ENCODE peak calls at places on chromosomes 4 and X, in five cellular contexts. K is K562, W is GM12878, R is H1, E is HCT116. A is an unnamed sample.

GRCh38 chrX:154714925-154715324 is 36.0 kb downstream of the GAB3 start:
- DNase-seq in K (peak; percentile 57), W (no peak), R (peak; percentile 53), E (peak; percentile 23), A (peak; percentile 12)

GRCh38 chr4:4245172-4245571 is 2.9 kb downstream of the TMEM128 start:
- DNase-seq in K (no peak), W (no peak), R (no peak), E (no peak), A (no peak)

GRCh38 chr4:76407440-76408119 is 13.4 kb downstream of the CCDC158 start:
- DNase-seq in K (no peak), W (no peak), R (no peak), E (no peak), A (no peak)

GRCh38 chr4:158043971-158044618 is 128.7 kb downstream of the GASK1B start:
- DNase-seq in K (no peak), W (no peak), R (no peak), E (no peak), A (no peak)

GRCh38 chrX:154730271-154730883 is 20.5 kb downstream of the GAB3 start:
- DNase-seq in K (no peak), W (no peak), R (no peak), E (no peak), A (no peak)

GRCh38 chr4:149845643-149846208 is 30.1 kb upstream of the IQCM start:
- DNase-seq in K (no peak), W (no peak), R (no peak), E (no peak), A (no peak)

GRCh38 chr4:1655676-1656075 is 28.4 kb downstream of the FAM53A start:
- DNase-seq in K (no peak), W (no peak), R (no peak), E (no peak), A (no peak)

GRCh38 chrX:115533485-115533884 is 27.5 kb upstream of the PLS3 start:
- DNase-seq in K (no peak), W (no peak), R (no peak), E (no peak), A (no peak)

GRCh38 chrX:34559325-34559724 is 97.8 kb downstream of the TMEM47 start:
- DNase-seq in K (no peak), W (no peak), R (peak; percentile 50), E (no peak), A (no peak)

GRCh38 chrX:136318895-136319597 is 18.3 kb downstream of the ADGRG4 start:
- DNase-seq in K (no peak), W (no peak), R (no peak), E (no peak), A (no peak)

GRCh38 chrX:17377795-17378194 is 2.8 kb downstream of the NHS start:
- DNase-seq in K (no peak), W (no peak), R (no peak), E (no peak), A (no peak)

GRCh38 chrX:69203367-69204037 is 38.2 kb upstream of the PJA1 start:
- DNase-seq in K (no peak), W (no peak), R (no peak), E (no peak), A (no peak)

GRCh38 chr4:145480257-145480656 is 1.4 kb upstream of the SMAD1 start:
- DNase-seq in K (no peak), W (no peak), R (no peak), E (no peak), A (no peak)

GRCh38 chr4:3296651-3297050 is 3.8 kb downstream of the RGS12 start:
- DNase-seq in K (no peak), W (no peak), R (no peak), E (no peak), A (no peak)

GRCh38 chrX:80022363-80023031 is 7.9 kb downstream of the TBX22 start:
- DNase-seq in K (no peak), W (no peak), R (peak; percentile 52), E (no peak), A (no peak)

GRCh38 chr4:141047228-141047884 is 85.9 kb downstream of the RNF150 start:
- DNase-seq in K (no peak), W (no peak), R (no peak), E (no peak), A (no peak)

GRCh38 chr4:55440786-55441185 is 45.0 kb downstream of the TMEM165 start:
- DNase-seq in K (no peak), W (peak; percentile 1), R (no peak), E (no peak), A (no peak)

GRCh38 chrX:17848545-17849265 is 12.4 kb downstream of the RAI2 start:
- DNase-seq in K (no peak), W (no peak), R (no peak), E (no peak), A (no peak)

GRCh38 chr4:156999175-156999517 is 27.5 kb upstream of the PDGFC start:
- DNase-seq in K (no peak), W (no peak), R (no peak), E (peak; percentile 87), A (peak; percentile 79)

GRCh38 chr4:26028133-26028792 is 114.2 kb downstream of the SMIM20 start:
- DNase-seq in K (no peak), W (no peak), R (peak; percentile 62), E (no peak), A (no peak)

DNA sequence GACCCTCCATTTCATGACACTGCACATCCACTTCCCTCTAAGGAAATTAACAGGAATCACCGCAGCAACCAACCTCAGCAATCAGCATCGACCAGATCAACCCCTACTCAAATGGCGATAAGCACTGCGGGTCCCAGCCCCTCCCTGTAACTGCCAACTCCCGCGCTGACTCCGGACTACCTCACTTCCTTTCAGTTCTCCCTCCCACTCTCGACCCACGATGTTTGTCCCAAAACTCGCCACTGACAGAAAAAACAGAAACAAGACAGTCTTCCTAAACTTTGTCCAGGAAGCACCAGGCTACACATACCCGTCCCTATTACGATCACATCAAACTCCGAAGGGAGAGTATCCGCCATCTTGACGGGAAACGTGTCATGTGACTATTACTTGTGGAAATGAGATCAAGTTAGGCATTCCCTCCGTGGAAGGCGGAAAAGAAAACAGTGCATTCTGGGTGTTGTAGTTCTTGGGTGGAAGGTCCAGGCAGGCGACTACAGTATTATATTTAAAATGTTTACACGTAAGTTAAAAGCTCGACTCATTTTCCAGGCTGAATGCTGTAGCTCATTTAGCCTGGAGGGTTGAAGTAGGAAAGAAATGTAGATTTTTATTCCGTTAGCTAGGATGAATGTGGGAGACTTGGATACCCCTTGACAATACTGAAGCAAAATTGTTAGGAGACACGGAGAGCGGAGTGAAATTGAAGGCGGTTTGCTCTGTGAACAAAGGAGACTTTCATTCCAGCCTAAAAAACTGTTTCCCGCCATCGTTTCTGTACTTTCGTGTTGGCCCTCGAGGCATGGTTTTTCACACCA is at the start of gene CHM:
- DNase-seq in K (peak; percentile 74), W (peak; percentile 63), R (peak; percentile 52), E (peak; percentile 57), A (peak; percentile 80)
- TF ChIP-seq SRF in K (no peak), W (no peak), R (no peak), E (peak; percentile 39), A (no peak)

DNA sequence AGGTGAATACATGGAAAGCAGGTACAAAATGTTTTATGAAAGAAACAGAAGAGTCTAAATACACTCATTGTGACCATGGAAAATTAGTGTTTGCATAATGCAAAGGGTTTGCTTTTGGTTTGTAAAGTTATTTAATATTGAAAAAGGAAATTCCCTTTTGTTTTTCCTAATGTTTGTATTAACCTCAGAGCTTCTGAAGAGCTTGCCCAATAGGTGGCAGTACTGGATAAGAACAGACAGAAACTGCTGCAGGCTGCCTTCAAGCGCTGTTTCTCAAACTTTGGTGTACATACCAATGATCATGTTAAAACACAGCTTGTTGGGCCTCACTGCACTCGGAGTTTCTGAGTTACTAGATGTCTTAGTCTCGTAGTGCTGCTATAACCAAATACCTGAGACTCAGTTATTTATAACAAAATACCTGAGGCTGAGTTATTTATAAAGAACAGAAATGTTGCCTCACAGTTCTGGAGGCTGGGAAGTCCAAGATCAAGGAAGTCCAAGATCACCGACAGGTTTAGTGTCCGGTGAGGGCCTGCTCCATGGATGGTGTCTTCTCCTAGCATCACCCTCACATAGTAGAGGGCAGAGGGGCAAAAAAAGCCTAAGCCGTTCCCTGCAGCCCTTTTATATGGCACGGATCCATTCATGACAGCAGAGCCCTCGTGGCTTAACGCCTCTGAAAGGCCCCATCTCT is 54.2 kb downstream of the SUPT20HL2 start:
- DNase-seq in K (peak; percentile 38), W (no peak), R (no peak), E (peak; percentile 50), A (peak; percentile 56)
- TF ChIP-seq SRF in K (no peak), W (no peak), R (no peak), E (no peak), A (no peak)

DNA sequence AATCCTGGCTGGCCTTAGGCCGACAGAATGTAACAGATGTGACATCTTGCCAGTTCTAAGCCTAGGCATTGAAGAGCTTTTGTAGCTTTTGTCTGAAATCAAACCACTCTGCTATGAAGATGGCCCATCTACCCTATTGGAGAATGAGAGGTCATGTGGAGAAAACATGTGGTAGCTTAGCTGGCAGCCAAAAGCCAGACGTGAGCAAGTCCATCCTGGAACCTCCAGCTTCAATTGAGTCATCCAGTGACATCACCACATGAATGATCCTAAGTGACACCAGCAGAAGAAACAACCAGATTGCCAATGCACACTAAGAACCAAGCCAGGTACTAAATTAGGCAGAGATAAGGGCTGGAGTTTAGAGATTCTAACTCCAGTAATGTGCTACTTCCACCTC is 154.8 kb upstream of the ZFP42 start:
- DNase-seq in K (no peak), W (no peak), R (no peak), E (no peak), A (no peak)
- TF ChIP-seq SRF in K (no peak), W (no peak), R (no peak), E (no peak), A (no peak)

GRCh38 chr4:166277851-166278250 is 404.8 kb downstream of the TLL1 start:
- DNase-seq in K (no peak), W (no peak), R (no peak), E (no peak), A (no peak)

GRCh38 chr4:166277406-166277805 is 404.4 kb downstream of the TLL1 start:
- DNase-seq in K (no peak), W (no peak), R (no peak), E (no peak), A (no peak)

GRCh38 chr4:166279261-166279660 is 406.2 kb downstream of the TLL1 start:
- DNase-seq in K (no peak), W (no peak), R (no peak), E (no peak), A (no peak)

GRCh38 chr4:166274775-166275174 is 401.7 kb downstream of the TLL1 start:
- DNase-seq in K (no peak), W (no peak), R (no peak), E (no peak), A (no peak)

DNA sequence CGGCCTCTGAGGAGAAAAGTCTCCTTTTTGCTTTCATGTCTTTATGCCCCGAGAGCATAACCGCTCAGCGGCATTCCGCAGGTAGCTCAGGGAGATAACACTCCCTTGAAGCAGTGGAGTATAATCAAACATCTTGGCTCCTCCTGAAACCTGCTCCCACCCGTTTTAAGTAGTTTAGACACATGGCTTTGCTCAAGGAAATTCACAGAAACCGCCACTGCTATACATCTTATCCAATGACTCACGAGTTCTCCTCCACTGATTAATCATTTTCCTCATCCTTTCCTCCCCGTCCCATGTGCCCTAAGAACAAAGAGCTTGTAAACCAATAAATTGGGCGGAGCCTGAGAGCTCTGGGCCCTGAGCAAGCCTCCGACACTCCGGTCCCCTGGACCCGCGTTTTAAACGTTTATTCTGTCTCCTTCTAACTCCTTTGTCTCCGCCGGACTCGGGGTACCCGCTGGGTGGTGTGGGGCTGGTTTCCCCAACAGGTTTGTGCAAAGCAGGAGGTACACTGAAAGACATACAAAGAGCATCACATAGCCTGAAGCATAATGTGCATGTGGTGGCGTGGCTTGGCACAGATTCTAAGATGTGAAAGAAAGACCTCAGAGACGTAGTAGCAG is 401.2 kb downstream of the TLL1 start:
- DNase-seq in K (no peak), W (no peak), R (no peak), E (no peak), A (no peak)
- TF ChIP-seq SRF in K (no peak), W (no peak), R (no peak), E (no peak), A (no peak)